ENCODE peak calls at places on chromosome 3, in four cellular contexts. U is endothelial cell; I is stimulated activated CD4-positive, alpha-beta T cell treated with anti-CD3 and anti-CD28 coated beads, Interleukin-12 subunit alpha, Interleukin-12 subunit beta, amount 100 ng/mL, for 4 hours; P is SHP77 treated with DMSO at 0.1 percent for 48 hours. H is an unnamed sample.

GRCh38 chr3:111521881-111522280 is 20.1 kb upstream of the CD96 start:
- DNase-seq in U (no peak), I (no peak), P (no peak), H (no peak)

GRCh38 chr3:140920029-140920428 is 21.6 kb upstream of the SLC25A36 start:
- DNase-seq in U (no peak), I (no peak), P (no peak), H (no peak)

GRCh38 chr3:119529883-119530282 is 29.5 kb downstream of the CD80 start:
- DNase-seq in U (no peak), I (no peak), P (no peak), H (no peak)

GRCh38 chr3:180199396-180199795 is 162.7 kb upstream of the PEX5L start:
- DNase-seq in U (no peak), I (no peak), P (no peak), H (no peak)

GRCh38 chr3:20080956-20081554 is 40.8 kb downstream of the KAT2B start:
- DNase-seq in U (no peak), I (no peak), P (peak), H (no peak)

GRCh38 chr3:35744419-35744818 is 105.1 kb downstream of the ARPP21 start:
- DNase-seq in U (no peak), I (no peak), P (no peak), H (no peak)

GRCh38 chr3:113436794-113437193 is 4.5 kb downstream of the CFAP44 start:
- DNase-seq in U (no peak), I (no peak), P (no peak), H (no peak)

GRCh38 chr3:133979553-133979952 is 50.2 kb downstream of the SLCO2A1 start:
- DNase-seq in U (no peak), I (no peak), P (no peak), H (no peak)

GRCh38 chr3:174440741-174441587 is 418.2 kb upstream of the NAALADL2 start:
- DNase-seq in U (peak), I (peak), P (peak), H (peak)

GRCh38 chr3:150300376-150300775 is 107.7 kb upstream of the TSC22D2 start:
- DNase-seq in U (no peak), I (no peak), P (no peak), H (no peak)